ENCODE peak calls at places on chromosome 20, in four cellular contexts. E is CD8-positive, alpha-beta T cell; F is heart left ventricle; P is aorta. O is an unnamed sample.

GRCh38 chr20:10673831-10674683 is at the start of gene JAG1:
- DNase-seq in E (no peak), F (peak; percentile 98), P (peak; percentile 97), O (no peak)

GRCh38 chr20:37971561-37972127 is 61.6 kb downstream of the TTI1 start:
- DNase-seq in E (no peak), F (no peak), P (no peak), O (no peak)

GRCh38 chr20:32569380-32570305 is 15.5 kb downstream of the NOL4L start:
- DNase-seq in E (no peak), F (peak; percentile 47), P (no peak), O (no peak)

GRCh38 chr20:2756056-2756611 is 44.3 kb downstream of the CPXM1 start:
- DNase-seq in E (no peak), F (no peak), P (no peak), O (no peak)

GRCh38 chr20:25148181-25148981 is 47.1 kb upstream of the ENTPD6 start:
- DNase-seq in E (peak; percentile 83), F (no peak), P (peak; percentile 66), O (peak; percentile 74)

GRCh38 chr20:48189177-48189576 is 403.9 kb upstream of the SULF2 start:
- DNase-seq in E (no peak), F (no peak), P (peak; percentile 24), O (no peak)

GRCh38 chr20:60507087-60507684 is 549.0 kb downstream of the CDH26 start:
- DNase-seq in E (no peak), F (no peak), P (no peak), O (no peak)

GRCh38 chr20:872855-873520 is 39.5 kb downstream of the FAM110A start:
- DNase-seq in E (no peak), F (no peak), P (no peak), O (no peak)

GRCh38 chr20:63708301-63709148 is 686 bp downstream of the ZGPAT start:
- DNase-seq in E (no peak), F (no peak), P (no peak), O (peak; percentile 51)

GRCh38 chr20:52859156-52859887 is 112.8 kb upstream of the TSHZ2 start:
- DNase-seq in E (no peak), F (no peak), P (no peak), O (no peak)

GRCh38 chr20:12098411-12098810 is 180.7 kb downstream of the BTBD3 start:
- DNase-seq in E (no peak), F (no peak), P (no peak), O (no peak)

GRCh38 chr20:34904202-34904621 is 27.8 kb downstream of the ACSS2 start:
- DNase-seq in E (no peak), F (no peak), P (no peak), O (no peak)

GRCh38 chr20:51687071-51687470 is 81.1 kb downstream of the ATP9A start:
- DNase-seq in E (no peak), F (no peak), P (no peak), O (no peak)

GRCh38 chr20:58623579-58624473 is 27.3 kb upstream of the STX16 start:
- DNase-seq in E (no peak), F (peak; percentile 79), P (peak; percentile 91), O (no peak)

GRCh38 chr20:38610521-38610920 is 8.9 kb downstream of the ARHGAP40 start:
- DNase-seq in E (no peak), F (no peak), P (no peak), O (no peak)

GRCh38 chr20:3470208-3470626 is 601 bp upstream of the ATRN start:
- DNase-seq in E (no peak), F (no peak), P (no peak), O (no peak)

GRCh38 chr20:44621325-44621724 is 30.2 kb downstream of the ADA start:
- DNase-seq in E (no peak), F (no peak), P (no peak), O (no peak)

GRCh38 chr20:47642624-47643023 is 140.9 kb downstream of the NCOA3 start:
- DNase-seq in E (no peak), F (no peak), P (no peak), O (no peak)

GRCh38 chr20:37803476-37804307 is 99.2 kb upstream of the VSTM2L start:
- DNase-seq in E (no peak), F (no peak), P (no peak), O (no peak)

GRCh38 chr20:48453477-48454093 is 374.2 kb downstream of the PREX1 start:
- DNase-seq in E (no peak), F (no peak), P (no peak), O (no peak)

GRCh38 chr20:41509801-41510200 is 108.4 kb downstream of the CHD6 start:
- DNase-seq in E (no peak), F (no peak), P (peak; percentile 65), O (no peak)

GRCh38 chr20:3673551-3674070 is 8.2 kb downstream of the ADAM33 start:
- DNase-seq in E (no peak), F (peak; percentile 66), P (no peak), O (no peak)

GRCh38 chr20:326645-327031 is 1.3 kb downstream of the SOX12 start:
- DNase-seq in E (no peak), F (peak; percentile 72), P (peak; percentile 66), O (no peak)

GRCh38 chr20:15900443-15900842 is 672.8 kb downstream of the KIF16B start:
- DNase-seq in E (no peak), F (no peak), P (no peak), O (no peak)

GRCh38 chr20:24736131-24736843 is 212.8 kb upstream of the CST7 start:
- DNase-seq in E (no peak), F (no peak), P (no peak), O (no peak)

GRCh38 chr20:11172881-11173280 is 499.1 kb upstream of the JAG1 start:
- DNase-seq in E (no peak), F (no peak), P (no peak), O (no peak)

GRCh38 chr20:36796868-36797267 is 23.3 kb upstream of the DSN1 start:
- DNase-seq in E (no peak), F (no peak), P (no peak), O (no peak)

GRCh38 chr20:37457928-37458327 is 63.1 kb upstream of the NNAT start:
- DNase-seq in E (no peak), F (no peak), P (no peak), O (no peak)

GRCh38 chr20:44736170-44737021 is 9.3 kb upstream of the KCNK15 start:
- DNase-seq in E (no peak), F (no peak), P (no peak), O (peak; percentile 21)

GRCh38 chr20:9036593-9036992 is 32.3 kb upstream of the PLCB4 start:
- DNase-seq in E (no peak), F (no peak), P (no peak), O (no peak)

GRCh38 chr20:16607364-16608264 is 34.4 kb upstream of the KIF16B start:
- DNase-seq in E (no peak), F (no peak), P (no peak), O (no peak)

GRCh38 chr20:51412991-51413471 is 129.5 kb downstream of the NFATC2 start:
- DNase-seq in E (no peak), F (peak; percentile 42), P (peak; percentile 62), O (no peak)

GRCh38 chr20:10132391-10132790 is 86.2 kb upstream of the SNAP25 start:
- DNase-seq in E (no peak), F (no peak), P (no peak), O (no peak)

DNA sequence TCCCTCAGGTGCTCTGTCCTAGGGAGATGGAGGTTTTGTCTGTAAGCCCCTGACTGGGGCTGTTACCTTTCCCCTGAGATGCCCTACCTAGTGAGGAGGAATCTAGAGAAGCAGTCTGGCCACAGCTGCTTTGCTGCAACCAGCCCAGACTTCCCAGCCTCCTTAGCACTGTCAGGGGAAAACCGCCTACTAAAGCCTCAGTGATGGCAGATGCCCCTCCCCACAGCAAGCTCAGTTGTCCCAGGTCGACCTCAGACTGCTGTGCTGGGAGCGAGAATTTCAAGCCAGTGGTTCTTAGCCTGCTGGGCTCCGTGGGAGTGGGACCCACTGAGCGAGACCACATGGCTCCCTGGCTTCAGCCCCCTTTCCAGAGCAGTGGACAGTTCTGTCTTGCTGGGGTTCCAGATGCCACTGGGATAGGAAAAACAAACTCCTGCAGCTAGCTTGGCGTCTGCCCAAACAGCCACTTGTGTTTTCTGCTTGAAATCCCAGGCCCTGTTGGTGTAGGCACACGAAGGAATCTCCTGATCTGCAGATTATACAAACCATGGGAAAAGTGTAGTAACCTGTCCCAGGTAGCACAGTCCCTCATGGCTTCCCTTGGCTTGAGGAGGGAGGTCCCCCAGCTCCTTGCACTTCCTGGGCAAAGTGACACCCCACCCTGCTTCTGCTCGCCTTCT is 146.4 kb upstream of the PROKR2 start:
- DNase-seq in E (no peak), F (no peak), P (no peak), O (no peak)
- H3K27me3 ChIP-seq in E (no peaks in the 10 kb centered on the region), F (no peaks in the 10 kb centered on the region), P (no peaks in the 10 kb centered on the region), O (no peaks in the 10 kb centered on the region)

GRCh38 chr20:4805663-4806449 is 84.1 kb downstream of the PRND start:
- DNase-seq in E (no peak), F (no peak), P (no peak), O (no peak)
- H3K4me1 ChIP-seq in E (peaks cover 23% of the 10 kb centered on the region), F (peaks cover 7% of the 10 kb centered on the region), P (no peaks in the 10 kb centered on the region), O (peaks cover 32% of the 10 kb centered on the region)

DNA sequence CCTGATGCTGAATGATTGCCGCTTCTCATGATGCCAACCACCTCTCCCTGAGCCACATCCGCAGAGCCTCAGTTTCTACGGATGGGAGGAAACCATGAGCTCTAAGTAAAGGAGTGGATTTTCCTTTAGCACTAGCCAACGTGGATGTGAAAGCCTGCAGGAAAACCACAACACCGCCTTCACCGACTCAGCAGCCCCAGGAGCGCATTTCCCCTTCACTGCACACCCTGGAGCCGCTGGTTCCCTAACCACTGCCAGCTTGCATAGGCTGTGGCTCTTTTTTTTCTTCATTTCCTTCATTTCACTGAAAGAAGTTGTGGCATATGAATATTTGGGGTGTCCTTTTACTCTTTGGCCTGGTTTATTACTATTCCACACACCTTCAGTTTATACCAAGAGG is 50.5 kb upstream of the SSTR4 start:
- DNase-seq in E (no peak), F (peak; percentile 66), P (no peak), O (no peak)
- H3K27me3 ChIP-seq in E (no peaks in the 10 kb centered on the region), F (no peaks in the 10 kb centered on the region), P (no peaks in the 10 kb centered on the region), O (peaks cover 5% of the 10 kb centered on the region)

DNA sequence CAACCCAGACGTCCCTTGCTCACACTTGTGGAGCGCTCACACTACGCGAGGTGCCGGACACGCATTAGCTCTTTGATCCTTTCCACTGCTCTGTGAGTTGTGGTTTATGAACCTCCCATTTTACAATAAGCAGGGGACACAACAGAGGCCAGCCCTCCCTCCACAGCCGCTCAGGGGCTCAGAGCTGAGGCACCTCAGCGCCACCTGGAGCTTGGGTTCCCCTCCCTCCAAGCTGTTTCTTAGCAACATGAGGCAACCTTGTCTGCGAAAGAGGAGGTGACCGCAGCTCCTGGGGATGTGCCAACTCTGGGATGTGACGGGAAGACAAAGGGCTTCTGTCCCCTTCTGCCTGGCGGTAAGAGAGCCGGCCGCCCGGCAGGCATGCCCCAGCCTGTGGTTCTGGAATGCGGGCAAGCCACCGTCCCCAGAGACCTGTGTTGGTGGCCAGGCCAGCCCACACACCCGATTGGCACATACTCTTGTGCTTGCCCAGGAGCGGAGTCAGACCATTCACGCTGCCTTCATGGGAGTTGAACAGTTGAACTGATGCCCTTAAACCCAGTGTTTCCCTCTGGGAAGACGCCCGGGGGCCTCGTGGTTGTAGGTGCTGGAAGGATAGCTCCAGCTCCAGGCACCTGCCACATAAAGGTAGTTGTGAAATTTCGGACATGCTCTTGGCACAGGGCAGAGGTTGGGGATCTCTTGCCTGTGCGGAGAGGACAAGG is 44.5 kb downstream of the RBM38 start:
- DNase-seq in E (peak; percentile 53), F (no peak), P (peak; percentile 80), O (no peak)
- H3K4me1 ChIP-seq in E (peaks cover 55% of the 10 kb centered on the region), F (peaks cover 56% of the 10 kb centered on the region), P (peaks cover 2% of the 10 kb centered on the region), O (peaks cover 57% of the 10 kb centered on the region)

GRCh38 chr20:46101957-46102356 is 12.2 kb upstream of the NCOA5 start:
- DNase-seq in E (no peak), F (no peak), P (no peak), O (no peak)
- H3K27me3 ChIP-seq in E (peaks cover 3% of the 10 kb centered on the region), F (peaks cover 70% of the 10 kb centered on the region), P (no peaks in the 10 kb centered on the region), O (peaks cover 13% of the 10 kb centered on the region)